ENCODE peak calls at places on chromosome 18, in four cellular contexts. H is stimulated activated CD4-positive, alpha-beta T cell treated with anti-CD3 and anti-CD28 coated beads, Interleukin-15, amount 100 ng/mL, for 1 hour; Z is NCI-H1105; L is cardiac septum. X is an unnamed sample.

GRCh38 chr18:2857491-2858063 is 10.8 kb downstream of the EMILIN2 start:
- DNase-seq in H (no peak), Z (no peak), L (peak; percentile 91), X (no peak)

GRCh38 chr18:37334494-37335125 is 231.0 kb downstream of the CELF4 start:
- DNase-seq in H (no peak), Z (no peak), L (no peak), X (no peak)

GRCh38 chr18:7931763-7932162 is 364.6 kb downstream of the PTPRM start:
- DNase-seq in H (no peak), Z (no peak), L (no peak), X (no peak)

GRCh38 chr18:56878712-56879111 is 227.6 kb downstream of the WDR7 start:
- DNase-seq in H (no peak), Z (no peak), L (no peak), X (no peak)

GRCh38 chr18:57432765-57433400 is 2.3 kb upstream of the ONECUT2 start:
- DNase-seq in H (no peak), Z (no peak), L (no peak), X (no peak)

GRCh38 chr18:34207344-34207851 is 17.3 kb downstream of the NOL4 start:
- DNase-seq in H (no peak), Z (no peak), L (no peak), X (no peak)

GRCh38 chr18:45719106-45719505 is 4.9 kb upstream of the SLC14A1 start:
- DNase-seq in H (no peak), Z (no peak), L (no peak), X (no peak)

GRCh38 chr18:75727479-75727878 is 300.0 kb upstream of the SMIM21 start:
- DNase-seq in H (no peak), Z (peak; percentile 2), L (no peak), X (no peak)

GRCh38 chr18:58338141-58338540 is 290.8 kb downstream of the ALPK2 start:
- DNase-seq in H (no peak), Z (no peak), L (no peak), X (no peak)

GRCh38 chr18:62881509-62882016 is 166.2 kb downstream of the PHLPP1 start:
- DNase-seq in H (no peak), Z (peak; percentile 89), L (no peak), X (peak; percentile 92)

GRCh38 chr18:28504100-28504499 is 327.2 kb upstream of the CDH2 start:
- DNase-seq in H (no peak), Z (no peak), L (no peak), X (no peak)

GRCh38 chr18:63544017-63544416 is 1.8 kb downstream of the SERPINB12 start:
- DNase-seq in H (no peak), Z (no peak), L (no peak), X (no peak)

GRCh38 chr18:60466671-60467070 is 94.1 kb upstream of the MC4R start:
- DNase-seq in H (no peak), Z (no peak), L (no peak), X (no peak)

GRCh38 chr18:62610509-62611394 is 87.9 kb downstream of the ZCCHC2 start:
- DNase-seq in H (no peak), Z (no peak), L (no peak), X (no peak)

GRCh38 chr18:8389391-8390340 is 219.6 kb upstream of the RAB12 start:
- DNase-seq in H (no peak), Z (peak; percentile 5), L (no peak), X (no peak)

GRCh38 chr18:74459877-74460276 is 2.8 kb upstream of the DIPK1C start:
- DNase-seq in H (no peak), Z (no peak), L (no peak), X (no peak)

GRCh38 chr18:48351216-48352050 is 57.8 kb downstream of the ZBTB7C start:
- DNase-seq in H (no peak), Z (no peak), L (peak; percentile 55), X (no peak)

GRCh38 chr18:65938592-65939372 is 188.0 kb downstream of the CDH7 start:
- DNase-seq in H (no peak), Z (peak; percentile 26), L (no peak), X (no peak)

GRCh38 chr18:50080932-50081560 is 113.9 kb downstream of the MYO5B start:
- DNase-seq in H (no peak), Z (no peak), L (no peak), X (no peak)

GRCh38 chr18:58687871-58688308 is 16.6 kb downstream of the MALT1 start:
- DNase-seq in H (peak; percentile 34), Z (no peak), L (no peak), X (no peak)

GRCh38 chr18:54033087-54033486 is 191.4 kb downstream of the MBD2 start:
- DNase-seq in H (no peak), Z (no peak), L (no peak), X (no peak)

GRCh38 chr18:1797265-1797664 is 774.0 kb downstream of the METTL4 start:
- DNase-seq in H (no peak), Z (no peak), L (no peak), X (no peak)

GRCh38 chr18:67514901-67515540 is 1.5 kb downstream of the DSEL start:
- DNase-seq in H (no peak), Z (no peak), L (no peak), X (no peak)

GRCh38 chr18:74389991-74390390 is 67.1 kb downstream of the DIPK1C start:
- DNase-seq in H (no peak), Z (no peak), L (peak; percentile 53), X (no peak)

GRCh38 chr18:7221424-7222155 is 9.3 kb upstream of the LRRC30 start:
- DNase-seq in H (no peak), Z (peak; percentile 17), L (no peak), X (no peak)

GRCh38 chr18:77100751-77101355 is 31.7 kb downstream of the MBP start:
- DNase-seq in H (no peak), Z (no peak), L (no peak), X (no peak)

GRCh38 chr18:7617738-7618422 is 50.8 kb downstream of the PTPRM start:
- DNase-seq in H (no peak), Z (no peak), L (no peak), X (no peak)

GRCh38 chr18:25827961-25828561 is 262.4 kb downstream of the SS18 start:
- DNase-seq in H (no peak), Z (no peak), L (no peak), X (no peak)

GRCh38 chr18:51734576-51734975 is 537.1 kb upstream of the MEX3C start:
- DNase-seq in H (no peak), Z (no peak), L (no peak), X (no peak)

GRCh38 chr18:52236134-52236533 is 103.9 kb upstream of the DCC start:
- DNase-seq in H (no peak), Z (no peak), L (no peak), X (no peak)

GRCh38 chr18:4232656-4233055 is 222.5 kb downstream of the DLGAP1 start:
- DNase-seq in H (no peak), Z (no peak), L (no peak), X (peak; percentile 16)

GRCh38 chr18:58230438-58231179 is 186.6 kb downstream of the NEDD4L start:
- DNase-seq in H (no peak), Z (no peak), L (no peak), X (no peak)

GRCh38 chr18:54129448-54130134 is 94.9 kb downstream of the MBD2 start:
- DNase-seq in H (no peak), Z (no peak), L (no peak), X (no peak)

GRCh38 chr18:36711813-36712444 is 116.9 kb downstream of the TPGS2 start:
- DNase-seq in H (no peak), Z (no peak), L (no peak), X (no peak)

GRCh38 chr18:10739152-10739551 is 213.3 kb downstream of the NAPG start:
- DNase-seq in H (no peak), Z (no peak), L (no peak), X (no peak)

X was measured in DMS79.